ENCODE peak calls at places on chromosome 5, in eight cellular contexts. One of them, this sample, is unnamed.

GRCh38 chr5:57033503-57033902 is 81.6 kb upstream of the MIER3 start:
- DNase-seq in lower leg skin: no peak
- DNase-seq in HepG2: no peak
- DNase-seq in heart left ventricle: no peak
- DNase-seq in IMR-90: no peak
- DNase-seq in GM12891: no peak
- DNase-seq in uterus: no peak
- DNase-seq in tibial nerve: no peak
- DNase-seq in this sample: no peak

GRCh38 chr5:112119969-112120368 is 299.1 kb downstream of the EPB41L4A start:
- DNase-seq in lower leg skin: no peak
- DNase-seq in HepG2: no peak
- DNase-seq in heart left ventricle: no peak
- DNase-seq in IMR-90: no peak
- DNase-seq in GM12891: no peak
- DNase-seq in uterus: no peak
- DNase-seq in tibial nerve: no peak
- DNase-seq in this sample: no peak

GRCh38 chr5:71865665-71866320 is 146.7 kb downstream of the CARTPT start:
- DNase-seq in lower leg skin: no peak
- DNase-seq in HepG2: no peak
- DNase-seq in heart left ventricle: no peak
- DNase-seq in IMR-90: no peak
- DNase-seq in GM12891: no peak
- DNase-seq in uterus: no peak
- DNase-seq in tibial nerve: no peak
- DNase-seq in this sample: no peak

GRCh38 chr5:179799644-179799973 is 5.8 kb downstream of the LTC4S start:
- DNase-seq in lower leg skin: no peak
- DNase-seq in HepG2: no peak
- DNase-seq in heart left ventricle: peak; percentile 10
- DNase-seq in IMR-90: no peak
- DNase-seq in GM12891: no peak
- DNase-seq in uterus: no peak
- DNase-seq in tibial nerve: no peak
- DNase-seq in this sample: no peak

GRCh38 chr5:132456553-132457361 is 33.8 kb downstream of the IRF1 start:
- DNase-seq in lower leg skin: peak; percentile 71
- DNase-seq in HepG2: no peak
- DNase-seq in heart left ventricle: peak; percentile 81
- DNase-seq in IMR-90: no peak
- DNase-seq in GM12891: no peak
- DNase-seq in uterus: no peak
- DNase-seq in tibial nerve: peak; percentile 60
- DNase-seq in this sample: no peak

GRCh38 chr5:175436403-175436802 is 7.6 kb downstream of the DRD1 start:
- DNase-seq in lower leg skin: no peak
- DNase-seq in HepG2: no peak
- DNase-seq in heart left ventricle: no peak
- DNase-seq in IMR-90: no peak
- DNase-seq in GM12891: no peak
- DNase-seq in uterus: no peak
- DNase-seq in tibial nerve: no peak
- DNase-seq in this sample: no peak

GRCh38 chr5:124343451-124343867 is 403.0 kb downstream of the ZNF608 start:
- DNase-seq in lower leg skin: peak; percentile 15
- DNase-seq in HepG2: no peak
- DNase-seq in heart left ventricle: no peak
- DNase-seq in IMR-90: peak; percentile 95
- DNase-seq in GM12891: no peak
- DNase-seq in uterus: no peak
- DNase-seq in tibial nerve: no peak
- DNase-seq in this sample: no peak

GRCh38 chr5:159049844-159050318 is 49.8 kb downstream of the EBF1 start:
- DNase-seq in lower leg skin: no peak
- DNase-seq in HepG2: no peak
- DNase-seq in heart left ventricle: no peak
- DNase-seq in IMR-90: peak; percentile 57
- DNase-seq in GM12891: no peak
- DNase-seq in uterus: no peak
- DNase-seq in tibial nerve: no peak
- DNase-seq in this sample: no peak

GRCh38 chr5:80054682-80055081 is 19.5 kb downstream of the THBS4 start:
- DNase-seq in lower leg skin: no peak
- DNase-seq in HepG2: no peak
- DNase-seq in heart left ventricle: no peak
- DNase-seq in IMR-90: peak; percentile 53
- DNase-seq in GM12891: no peak
- DNase-seq in uterus: no peak
- DNase-seq in tibial nerve: no peak
- DNase-seq in this sample: no peak

GRCh38 chr5:167814828-167815227 is 476.6 kb upstream of the WWC1 start:
- DNase-seq in lower leg skin: no peak
- DNase-seq in HepG2: no peak
- DNase-seq in heart left ventricle: no peak
- DNase-seq in IMR-90: peak; percentile 88
- DNase-seq in GM12891: no peak
- DNase-seq in uterus: no peak
- DNase-seq in tibial nerve: peak; percentile 37
- DNase-seq in this sample: no peak

GRCh38 chr5:155732587-155733376 is 594.2 kb upstream of the SGCD start:
- DNase-seq in lower leg skin: no peak
- DNase-seq in HepG2: no peak
- DNase-seq in heart left ventricle: no peak
- DNase-seq in IMR-90: no peak
- DNase-seq in GM12891: no peak
- DNase-seq in uterus: no peak
- DNase-seq in tibial nerve: no peak
- DNase-seq in this sample: no peak

GRCh38 chr5:93246093-93246855 is 334.7 kb downstream of the NR2F1-AS1 start:
- DNase-seq in lower leg skin: no peak
- DNase-seq in HepG2: peak; percentile 100
- DNase-seq in heart left ventricle: no peak
- DNase-seq in IMR-90: peak; percentile 47
- DNase-seq in GM12891: no peak
- DNase-seq in uterus: peak; percentile 35
- DNase-seq in tibial nerve: no peak
- DNase-seq in this sample: no peak

GRCh38 chr5:172855597-172856292 is 21.7 kb downstream of the ERGIC1 start:
- DNase-seq in lower leg skin: peak; percentile 74
- DNase-seq in HepG2: no peak
- DNase-seq in heart left ventricle: no peak
- DNase-seq in IMR-90: no peak
- DNase-seq in GM12891: no peak
- DNase-seq in uterus: peak; percentile 51
- DNase-seq in tibial nerve: no peak
- DNase-seq in this sample: peak; percentile 72

GRCh38 chr5:52825826-52826225 is 38.1 kb downstream of the ITGA1 start:
- DNase-seq in lower leg skin: no peak
- DNase-seq in HepG2: no peak
- DNase-seq in heart left ventricle: no peak
- DNase-seq in IMR-90: no peak
- DNase-seq in GM12891: no peak
- DNase-seq in uterus: no peak
- DNase-seq in tibial nerve: no peak
- DNase-seq in this sample: no peak

DNA sequence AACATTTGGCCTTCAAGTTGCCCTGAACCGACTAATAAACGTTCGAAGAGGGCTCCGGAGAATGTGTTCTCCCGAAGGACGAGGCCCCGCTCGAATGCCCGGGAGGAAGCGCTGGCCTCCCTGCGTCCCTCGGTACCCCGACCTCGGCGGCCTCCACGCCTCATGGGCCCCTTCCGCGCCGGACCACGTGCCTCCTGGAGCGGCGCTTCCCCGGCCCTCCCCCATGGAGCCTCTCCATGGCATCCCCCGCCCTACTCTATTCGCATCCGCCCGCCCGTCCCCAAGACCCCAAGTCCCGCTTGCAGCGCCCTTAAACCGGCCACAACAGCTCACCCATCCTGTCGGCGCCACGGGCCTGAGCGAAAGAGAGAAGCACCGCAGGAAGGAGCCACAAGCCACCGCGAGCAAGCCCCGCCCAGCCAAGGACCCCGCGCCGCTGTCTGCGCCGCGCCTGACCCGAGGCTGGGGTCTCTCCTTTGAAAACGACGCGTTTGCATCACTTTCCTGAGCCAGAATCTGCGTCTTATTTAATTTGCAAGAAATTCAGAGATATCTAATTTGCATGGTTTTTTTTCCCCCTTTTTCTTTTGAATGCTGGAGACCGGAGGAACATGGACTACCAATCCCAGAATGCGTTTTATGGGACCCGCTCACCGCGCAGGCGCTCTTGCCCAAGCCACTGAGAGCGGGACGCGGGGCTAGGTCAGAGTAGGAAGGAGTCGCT is at the start of gene RPS23:
- DNase-seq in lower leg skin: peak; percentile 90
- DNase-seq in HepG2: peak; percentile 86
- DNase-seq in heart left ventricle: peak; percentile 95
- DNase-seq in IMR-90: peak; percentile 90
- DNase-seq in GM12891: peak; percentile 60
- DNase-seq in uterus: peak; percentile 89
- DNase-seq in tibial nerve: peak; percentile 87
- DNase-seq in this sample: peak; percentile 92
- TF ChIP-seq POLR2A in lower leg skin: no peak
- TF ChIP-seq POLR2A in HepG2: peak; percentile 89
- TF ChIP-seq POLR2A in heart left ventricle: no peak
- TF ChIP-seq POLR2A in IMR-90: peak; percentile 97
- TF ChIP-seq POLR2A in GM12891: peak; percentile 98
- TF ChIP-seq POLR2A in uterus: peak; percentile 28
- TF ChIP-seq POLR2A in tibial nerve: peak; percentile 52
- TF ChIP-seq POLR2A in this sample: peak; percentile 88

GRCh38 chr5:76384705-76385104 is 18.4 kb upstream of the IQGAP2 start:
- DNase-seq in lower leg skin: no peak
- DNase-seq in HepG2: no peak
- DNase-seq in heart left ventricle: no peak
- DNase-seq in IMR-90: no peak
- DNase-seq in GM12891: no peak
- DNase-seq in uterus: no peak
- DNase-seq in tibial nerve: no peak
- DNase-seq in this sample: no peak

GRCh38 chr5:76385540-76385939 is 17.5 kb upstream of the IQGAP2 start:
- DNase-seq in lower leg skin: no peak
- DNase-seq in HepG2: no peak
- DNase-seq in heart left ventricle: no peak
- DNase-seq in IMR-90: no peak
- DNase-seq in GM12891: no peak
- DNase-seq in uterus: no peak
- DNase-seq in tibial nerve: no peak
- DNase-seq in this sample: peak; percentile 66

GRCh38 chr5:76384189-76384588 is 18.9 kb upstream of the IQGAP2 start:
- DNase-seq in lower leg skin: no peak
- DNase-seq in HepG2: peak; percentile 46
- DNase-seq in heart left ventricle: no peak
- DNase-seq in IMR-90: no peak
- DNase-seq in GM12891: no peak
- DNase-seq in uterus: no peak
- DNase-seq in tibial nerve: no peak
- DNase-seq in this sample: peak; percentile 56

GRCh38 chr5:76388236-76388635 is 14.8 kb upstream of the IQGAP2 start:
- DNase-seq in lower leg skin: no peak
- DNase-seq in HepG2: no peak
- DNase-seq in heart left ventricle: no peak
- DNase-seq in IMR-90: no peak
- DNase-seq in GM12891: no peak
- DNase-seq in uterus: no peak
- DNase-seq in tibial nerve: no peak
- DNase-seq in this sample: no peak

GRCh38 chr5:76386360-76386759 is 16.7 kb upstream of the IQGAP2 start:
- DNase-seq in lower leg skin: no peak
- DNase-seq in HepG2: no peak
- DNase-seq in heart left ventricle: no peak
- DNase-seq in IMR-90: no peak
- DNase-seq in GM12891: no peak
- DNase-seq in uterus: no peak
- DNase-seq in tibial nerve: no peak
- DNase-seq in this sample: peak; percentile 81
- TF ChIP-seq POLR2A in lower leg skin: no peak
- TF ChIP-seq POLR2A in HepG2: no peak
- TF ChIP-seq POLR2A in heart left ventricle: no peak
- TF ChIP-seq POLR2A in IMR-90: no peak
- TF ChIP-seq POLR2A in GM12891: no peak
- TF ChIP-seq POLR2A in uterus: no peak
- TF ChIP-seq POLR2A in tibial nerve: no peak
- TF ChIP-seq POLR2A in this sample: no peak

DNA sequence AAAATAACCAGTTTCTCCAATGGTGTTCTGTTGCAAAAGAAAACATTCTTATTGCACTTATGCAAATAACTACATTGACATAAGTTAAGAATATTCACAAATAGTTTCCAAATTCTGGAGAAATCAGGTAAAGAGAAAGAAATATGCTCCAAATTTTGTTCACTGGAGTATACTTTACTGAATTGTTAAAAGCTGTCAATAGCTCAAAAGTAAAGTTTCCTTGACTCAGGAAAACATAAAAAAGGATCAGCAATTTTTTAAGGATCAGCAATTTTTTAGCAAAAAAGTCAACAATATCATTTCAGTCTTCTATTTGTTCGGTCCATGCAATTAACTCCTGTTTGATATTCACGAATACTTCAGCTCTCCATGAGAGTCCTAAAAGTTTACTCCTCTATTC is 51.6 kb downstream of the ANXA2R start:
- DNase-seq in lower leg skin: no peak
- DNase-seq in HepG2: no peak
- DNase-seq in heart left ventricle: no peak
- DNase-seq in IMR-90: no peak
- DNase-seq in GM12891: no peak
- DNase-seq in uterus: no peak
- DNase-seq in tibial nerve: no peak
- DNase-seq in this sample: no peak
- TF ChIP-seq POLR2A in lower leg skin: no peak
- TF ChIP-seq POLR2A in HepG2: no peak
- TF ChIP-seq POLR2A in heart left ventricle: no peak
- TF ChIP-seq POLR2A in IMR-90: no peak
- TF ChIP-seq POLR2A in GM12891: no peak
- TF ChIP-seq POLR2A in uterus: no peak
- TF ChIP-seq POLR2A in tibial nerve: no peak
- TF ChIP-seq POLR2A in this sample: no peak

DNA sequence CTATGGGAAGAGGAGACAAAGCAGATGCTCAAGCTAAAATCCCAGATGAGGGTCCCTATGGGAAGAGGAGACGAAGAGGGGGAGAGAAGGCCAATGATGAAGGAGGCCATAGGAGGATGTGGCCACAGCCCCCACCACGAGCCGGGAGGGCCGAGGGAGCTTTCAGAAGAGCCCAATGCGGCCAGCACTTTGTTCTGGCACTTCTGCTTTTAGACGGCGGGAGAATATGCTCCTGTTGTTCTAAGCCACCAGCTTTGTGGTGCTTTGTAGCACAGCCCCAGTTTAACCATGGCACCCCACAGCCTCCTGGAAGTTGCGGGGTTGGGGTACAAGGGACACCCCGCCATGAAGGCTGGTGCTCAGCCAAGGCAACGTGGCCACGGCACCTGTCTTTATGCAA is 33.4 kb downstream of the LPCAT1 start:
- DNase-seq in lower leg skin: no peak
- DNase-seq in HepG2: no peak
- DNase-seq in heart left ventricle: no peak
- DNase-seq in IMR-90: no peak
- DNase-seq in GM12891: no peak
- DNase-seq in uterus: no peak
- DNase-seq in tibial nerve: no peak
- DNase-seq in this sample: no peak
- TF ChIP-seq POLR2A in lower leg skin: no peak
- TF ChIP-seq POLR2A in HepG2: no peak
- TF ChIP-seq POLR2A in heart left ventricle: no peak
- TF ChIP-seq POLR2A in IMR-90: no peak
- TF ChIP-seq POLR2A in GM12891: no peak
- TF ChIP-seq POLR2A in uterus: no peak
- TF ChIP-seq POLR2A in tibial nerve: no peak
- TF ChIP-seq POLR2A in this sample: no peak

This sample was measured in right lobe of liver.